ENCODE peak calls at places on chromosomes 3 and 15, in nine cellular contexts. G, Q, X, P, Z, B, T, L and S are unnamed samples.

GRCh38 chr3:195084746-195085145 is 186.2 kb downstream of the XXYLT1 start:
- DNase-seq in G (no peak), Q (no peak), X (no peak), P (no peak), Z (no peak), B (no peak), T (no peak), L (no peak), S (no peak)

GRCh38 chr15:75776075-75776443 is 63.4 kb upstream of the CSPG4 start:
- DNase-seq in G (no peak), Q (no peak), X (peak; percentile 55), P (no peak), Z (no peak), B (no peak), T (no peak), L (no peak), S (peak; percentile 26)

GRCh38 chr15:74202461-74203401 is at the start of gene STRA6:
- DNase-seq in G (no peak), Q (peak; percentile 80), X (peak; percentile 53), P (no peak), Z (no peak), B (no peak), T (peak; percentile 72), L (no peak), S (no peak)

GRCh38 chr15:100764778-100765457 is 114.7 kb upstream of the ALDH1A3 start:
- DNase-seq in G (no peak), Q (no peak), X (peak; percentile 93), P (no peak), Z (no peak), B (peak; percentile 7), T (peak; percentile 64), L (no peak), S (peak; percentile 73)

GRCh38 chr3:112486811-112487505 is 12.3 kb downstream of the BTLA start:
- DNase-seq in G (no peak), Q (no peak), X (no peak), P (no peak), Z (no peak), B (peak; percentile 22), T (peak; percentile 38), L (no peak), S (peak; percentile 39)

GRCh38 chr3:35215525-35216500 is 423.5 kb upstream of the ARPP21 start:
- DNase-seq in G (no peak), Q (no peak), X (no peak), P (no peak), Z (no peak), B (no peak), T (no peak), L (no peak), S (no peak)

GRCh38 chr15:92907880-92908279 is 7.8 kb downstream of the CHD2 start:
- DNase-seq in G (no peak), Q (no peak), X (peak; percentile 91), P (no peak), Z (no peak), B (peak; percentile 86), T (peak; percentile 71), L (no peak), S (peak; percentile 88)

GRCh38 chr15:75712668-75713337 is at the start of gene CSPG4:
- DNase-seq in G (peak; percentile 91), Q (peak; percentile 89), X (peak; percentile 68), P (peak; percentile 64), Z (no peak), B (no peak), T (peak; percentile 91), L (peak; percentile 63), S (peak; percentile 79)

GRCh38 chr3:136671921-136672320 is 80.3 kb downstream of the STAG1 start:
- DNase-seq in G (no peak), Q (no peak), X (peak; percentile 69), P (no peak), Z (no peak), B (no peak), T (peak; percentile 37), L (no peak), S (peak; percentile 17)

GRCh38 chr3:196989721-196990262 is 21.2 kb upstream of the PIGZ start:
- DNase-seq in G (no peak), Q (no peak), X (no peak), P (peak; percentile 40), Z (no peak), B (no peak), T (no peak), L (no peak), S (no peak)

GRCh38 chr3:187041362-187042061 is 97.8 kb downstream of the RPL39L start:
- DNase-seq in G (no peak), Q (no peak), X (peak; percentile 48), P (no peak), Z (peak; percentile 21), B (peak; percentile 84), T (no peak), L (no peak), S (no peak)

DNA sequence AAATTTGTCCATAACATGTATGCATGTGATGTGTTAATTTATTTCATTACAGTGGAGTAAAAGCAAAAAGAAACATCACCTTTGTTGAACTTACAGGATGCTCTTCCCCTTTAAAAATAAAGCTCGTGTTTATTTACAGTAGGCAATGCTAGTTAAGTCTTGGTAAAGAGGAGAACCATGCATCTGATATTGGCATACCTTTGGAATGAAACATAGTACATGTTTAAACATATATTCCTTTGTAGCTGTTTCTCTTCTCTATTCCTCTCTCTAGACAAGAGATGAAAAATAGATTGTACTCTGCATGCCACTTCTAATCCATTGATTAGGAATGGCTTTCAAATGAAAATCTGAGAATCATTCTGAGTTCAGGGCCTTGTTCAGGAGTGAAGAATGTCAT is 374.9 kb upstream of the CNTN4 start:
- DNase-seq in G (no peak), Q (no peak), X (no peak), P (no peak), Z (no peak), B (no peak), T (no peak), L (no peak), S (no peak)
- H3K9me3 ChIP-seq in G (no peaks in the 10 kb centered on the region), Q (no peaks in the 10 kb centered on the region), X (no peaks in the 10 kb centered on the region), P (no peaks in the 10 kb centered on the region), Z (no peaks in the 10 kb centered on the region), B (peaks cover 2% of the 10 kb centered on the region), T (peaks cover 3% of the 10 kb centered on the region), L (no peaks in the 10 kb centered on the region), S (no peaks in the 10 kb centered on the region)

GRCh38 chr15:83282859-83283812 is 1.3 kb downstream of the BNC1 start:
- DNase-seq in G (peak; percentile 76), Q (peak; percentile 74), X (peak; percentile 53), P (no peak), Z (no peak), B (peak; percentile 47), T (peak; percentile 45), L (no peak), S (peak; percentile 55)

GRCh38 chr15:83284563-83285283 is at the start of gene BNC1:
- DNase-seq in G (peak; percentile 60), Q (peak; percentile 17), X (no peak), P (no peak), Z (no peak), B (peak; percentile 25), T (no peak), L (no peak), S (peak; percentile 70)

GRCh38 chr15:83282141-83282540 is 2.3 kb downstream of the BNC1 start:
- DNase-seq in G (no peak), Q (no peak), X (no peak), P (no peak), Z (no peak), B (no peak), T (no peak), L (no peak), S (no peak)

GRCh38 chr15:83285284-83285978 is 967 bp upstream of the BNC1 start:
- DNase-seq in G (no peak), Q (no peak), X (no peak), P (no peak), Z (no peak), B (no peak), T (no peak), L (no peak), S (no peak)

DNA sequence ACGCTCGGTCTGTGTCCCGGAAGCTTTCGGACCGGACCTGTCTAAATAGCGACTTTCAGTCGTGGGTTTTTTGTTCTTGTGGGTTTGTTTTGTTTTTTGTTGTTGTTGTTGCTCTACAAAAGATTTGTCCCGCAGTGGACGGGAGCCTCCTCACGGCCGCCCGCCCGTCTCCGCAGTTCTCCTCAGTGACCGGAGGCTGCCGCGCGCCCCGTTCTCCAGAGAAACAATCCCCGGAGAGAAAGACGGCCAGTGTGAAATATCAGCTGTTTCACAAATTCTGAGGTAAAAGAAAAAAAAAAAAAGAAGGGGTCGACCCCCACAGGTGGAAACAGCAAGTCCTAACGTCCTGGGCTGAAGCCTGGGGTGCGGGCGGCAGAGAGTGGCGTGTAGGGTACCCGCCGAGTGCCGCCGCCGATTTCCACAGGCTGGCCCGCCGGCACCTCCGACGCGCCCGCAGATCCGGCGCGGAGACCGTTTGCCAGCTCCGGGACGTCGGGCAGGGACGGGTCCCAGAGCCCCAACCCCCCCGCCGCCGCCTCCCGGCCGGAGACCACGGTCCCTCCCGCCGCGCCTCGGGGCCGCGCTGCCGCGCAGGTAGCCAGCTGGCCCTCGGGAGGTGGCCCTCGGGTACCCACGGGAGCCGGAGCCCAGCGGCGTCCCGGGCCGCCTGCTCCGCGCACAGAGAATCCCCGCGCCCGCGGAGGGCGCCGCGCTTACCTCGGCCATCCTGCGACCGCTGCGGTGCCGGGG is 476 bp downstream of the BNC1 start:
- DNase-seq in G (peak; percentile 59), Q (peak; percentile 17), X (no peak), P (no peak), Z (no peak), B (peak; percentile 42), T (peak; percentile 54), L (no peak), S (peak; percentile 47)
- H3K4me3 ChIP-seq in G (peak overlapping the region; percentile 88), Q (peak overlapping the region; percentile 38), X (peak overlapping the region; percentile 80), P (no peak overlapping the region), Z (no peak overlapping the region), B (peak overlapping the region; percentile 81), T (peak overlapping the region; percentile 85), L (peak overlapping the region; percentile 26), S (peak overlapping the region; percentile 85)

GRCh38 chr3:28751864-28752263 is 403.2 kb upstream of the AZI2 start:
- DNase-seq in G (no peak), Q (no peak), X (no peak), P (no peak), Z (no peak), B (no peak), T (no peak), L (no peak), S (no peak)

GRCh38 chr3:28745436-28745835 is 396.8 kb upstream of the AZI2 start:
- DNase-seq in G (no peak), Q (no peak), X (peak; percentile 21), P (no peak), Z (no peak), B (peak; percentile 68), T (peak; percentile 2), L (no peak), S (no peak)

GRCh38 chr3:28746990-28747389 is 398.4 kb upstream of the AZI2 start:
- DNase-seq in G (no peak), Q (no peak), X (no peak), P (no peak), Z (no peak), B (no peak), T (no peak), L (no peak), S (no peak)

GRCh38 chr3:28743843-28744242 is 395.2 kb upstream of the AZI2 start:
- DNase-seq in G (no peak), Q (no peak), X (no peak), P (no peak), Z (no peak), B (no peak), T (no peak), L (no peak), S (peak; percentile 22)

GRCh38 chr3:28745904-28746617 is 397.4 kb upstream of the AZI2 start:
- DNase-seq in G (no peak), Q (no peak), X (peak; percentile 3), P (no peak), Z (no peak), B (peak; percentile 76), T (peak; percentile 21), L (no peak), S (no peak)
- H3K9me3 ChIP-seq in G (no peaks in the 10 kb centered on the region), Q (no peaks in the 10 kb centered on the region), X (no peaks in the 10 kb centered on the region), P (no peaks in the 10 kb centered on the region), Z (no peaks in the 10 kb centered on the region), B (no peaks in the 10 kb centered on the region), T (peaks cover 12% of the 10 kb centered on the region), L (peaks cover 6% of the 10 kb centered on the region), S (no peaks in the 10 kb centered on the region)

GRCh38 chr15:90957791-90958190 is 3.1 kb downstream of the RCCD1 start:
- DNase-seq in G (no peak), Q (no peak), X (no peak), P (no peak), Z (no peak), B (no peak), T (no peak), L (no peak), S (no peak)
- H3K4me3 ChIP-seq in G (no peak overlapping the region), Q (no peak overlapping the region), X (no peak overlapping the region), P (no peak overlapping the region), Z (no peak overlapping the region), B (no peak overlapping the region), T (peak overlapping the region; percentile 80), L (peak overlapping the region; percentile 62), S (no peak overlapping the region)